ENCODE peak calls at places on chromosomes 13 and 19, in four cellular contexts. J is right lobe of liver, E is COR-L47, Q is mucosa of gallbladder. H is an unnamed sample.

GRCh38 chr19:43781630-43782310 is 997 bp upstream of the KCNN4 start:
- DNase-seq in J (no peak), E (no peak), Q (no peak), H (no peak)

GRCh38 chr19:55179570-55180484 is at the start of gene SYT5:
- DNase-seq in J (no peak), E (no peak), Q (peak; percentile 30), H (peak; percentile 46)

GRCh38 chr13:70708744-70709143 is 600.5 kb upstream of the KLHL1 start:
- DNase-seq in J (no peak), E (no peak), Q (no peak), H (no peak)

GRCh38 chr19:10299545-10300458 is 9.8 kb downstream of the ZGLP1 start:
- DNase-seq in J (no peak), E (no peak), Q (no peak), H (no peak)

GRCh38 chr19:5107432-5108122 is 138.7 kb downstream of the KDM4B start:
- DNase-seq in J (no peak), E (no peak), Q (no peak), H (no peak)

GRCh38 chr13:35714096-35714495 is 237.6 kb upstream of the MAB21L1 start:
- DNase-seq in J (no peak), E (no peak), Q (no peak), H (no peak)

GRCh38 chr13:100512422-100512821 is 76.2 kb downstream of the GGACT start:
- DNase-seq in J (no peak), E (no peak), Q (no peak), H (no peak)

GRCh38 chr19:19661675-19662251 is 1.7 kb downstream of the ATP13A1 start:
- DNase-seq in J (no peak), E (no peak), Q (no peak), H (peak; percentile 45)

GRCh38 chr13:41317243-41317642 is 6.2 kb downstream of the NAA16 start:
- DNase-seq in J (no peak), E (no peak), Q (no peak), H (no peak)

GRCh38 chr19:49272204-49272603 is 52.8 kb downstream of the SLC6A16 start:
- DNase-seq in J (no peak), E (no peak), Q (no peak), H (no peak)